ENCODE peak calls at places on chromosome 19, in five cellular contexts. B is thoracic aorta; Z is naive thymus-derived CD4-positive, alpha-beta T cell; S is hepatocyte; H is cardiac muscle cell. L is an unnamed sample. For H3K4me1 and H3K9me3, the result is how much of the 10 kb centered on the place peaks cover.

GRCh38 chr19:44315883-44316282 is 11.1 kb upstream of the ZNF235 start:
- DNase-seq in B (no peak), H (no peak), Z (no peak), S (no peak), L (no peak)

GRCh38 chr19:45779231-45780145 is 2.8 kb downstream of the DMPK start:
- DNase-seq in B (peak), Z (peak), S (peak), H (peak), L (peak)

GRCh38 chr19:5354403-5354802 is 13.8 kb upstream of the PTPRS start:
- DNase-seq in H (no peak), B (no peak), S (no peak), Z (no peak), L (no peak)

GRCh38 chr19:54245936-54246335 is 3.3 kb upstream of the LILRA6 start:
- DNase-seq in S (no peak), H (no peak), Z (no peak), B (no peak), L (no peak)

GRCh38 chr19:17610384-17610783 is 54.9 kb downstream of the COLGALT1 start:
- DNase-seq in Z (no peak), B (no peak), S (no peak), H (no peak), L (no peak)

GRCh38 chr19:1811942-1812425 is at the start of gene ATP8B3:
- DNase-seq in Z (no peak), H (no peak), S (no peak), B (no peak), L (no peak)

GRCh38 chr19:38551450-38551813 is 66.3 kb downstream of the MAP4K1 start:
- DNase-seq in B (no peak), S (no peak), H (no peak), Z (no peak), L (no peak)

GRCh38 chr19:39237200-39238184 is 7.3 kb downstream of the IFNL3 start:
- DNase-seq in S (peak), B (no peak), Z (peak), H (peak), L (no peak)

GRCh38 chr19:38264486-38265212 is at the start of gene SPINT2:
- DNase-seq in Z (no peak), S (no peak), B (no peak), H (peak), L (peak)

GRCh38 chr19:39839678-39840327 is 5.8 kb upstream of the DYRK1B start:
- DNase-seq in Z (no peak), B (no peak), H (no peak), S (no peak), L (peak)

GRCh38 chr19:41753159-41753558 is 2.2 kb upstream of the CEACAM6 start:
- DNase-seq in S (peak), Z (peak), B (no peak), H (no peak), L (no peak)

GRCh38 chr19:49056101-49056901 is 1.2 kb downstream of the CGB7 start:
- DNase-seq in H (peak), S (peak), Z (peak), B (no peak), L (peak)

GRCh38 chr19:16458391-16459128 is 13.2 kb downstream of the EPS15L1 start:
- DNase-seq in H (no peak), S (no peak), Z (no peak), B (no peak), L (no peak)
- H3K4me1 ChIP-seq in H (under half), S (under half), Z (under half), B (under half), L (under half)

DNA sequence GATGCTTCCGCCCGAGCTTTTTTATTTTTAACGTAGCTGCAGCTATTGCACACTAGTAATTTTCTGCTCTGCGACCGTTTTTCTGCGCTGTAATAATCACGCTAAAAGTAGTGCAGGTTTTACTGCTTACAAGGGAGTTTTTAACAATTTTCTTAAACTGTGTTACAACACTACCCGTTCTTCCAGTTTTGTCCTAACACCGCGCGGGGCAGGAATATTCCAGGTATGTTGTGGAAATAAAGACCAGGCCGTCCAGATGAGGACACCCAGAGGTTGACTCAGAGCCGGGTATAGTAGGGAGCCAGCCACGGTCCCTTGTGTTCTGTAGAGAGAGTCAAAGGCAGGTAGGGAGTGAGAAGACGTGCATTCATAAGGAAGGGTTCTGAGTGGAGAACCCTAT is 21.7 kb downstream of the ZNF274 start:
- DNase-seq in H (no peak), B (no peak), S (no peak), Z (no peak), L (no peak)
- H3K9me3 ChIP-seq in H (under half), B (half or more), S (half or more), Z (under half), L (half or more)

DNA sequence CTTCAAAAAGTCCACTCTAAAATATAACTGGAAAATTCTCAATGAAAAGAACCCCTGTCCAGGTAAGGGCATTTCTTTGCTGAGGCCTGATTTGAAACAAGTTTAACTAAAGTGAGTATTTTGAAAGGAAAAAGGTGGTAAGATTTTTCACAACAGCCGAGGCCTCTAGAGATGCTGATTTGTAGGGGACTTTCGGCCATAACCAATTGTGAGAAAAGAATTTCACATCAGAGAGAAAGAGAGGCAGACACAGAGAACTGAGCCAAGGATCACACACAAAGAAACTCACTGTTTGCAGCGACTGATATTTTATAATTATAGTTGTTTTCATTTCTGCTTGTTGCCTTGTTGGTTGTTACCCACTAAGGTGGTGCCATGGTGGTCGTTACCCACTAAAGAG is 24.4 kb downstream of the MBD3L2B start:
- DNase-seq in B (no peak), Z (no peak), S (no peak), H (no peak), L (no peak)
- H3K4me1 ChIP-seq in B (under half), Z (under half), S (under half), H (under half), L (under half)

DNA sequence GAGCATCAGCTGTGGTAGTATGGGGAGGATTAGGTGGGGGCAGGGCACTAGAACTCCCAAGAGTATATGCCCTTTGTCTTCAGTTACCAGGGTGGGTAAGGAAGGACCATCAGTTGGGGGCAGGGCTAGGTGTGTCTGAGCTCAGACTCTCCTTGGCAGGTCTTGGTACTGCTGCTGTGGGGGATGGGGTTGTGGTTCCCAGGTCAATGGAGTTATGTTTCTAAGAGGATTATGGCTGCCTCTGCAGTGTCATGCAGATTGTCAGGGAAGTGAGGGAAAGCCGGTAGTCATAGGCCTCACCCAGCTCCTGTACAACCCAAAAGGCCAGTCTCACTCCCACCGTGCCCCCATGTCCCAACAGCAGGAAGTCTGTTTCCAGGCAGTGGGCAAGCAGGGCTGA is 8.8 kb upstream of the ZNF578 start:
- DNase-seq in B (no peak), H (no peak), Z (no peak), S (no peak), L (no peak)
- H3K9me3 ChIP-seq in B (under half), H (under half), Z (under half), S (under half), L (under half)

GRCh38 chr19:8397746-8398721 is 7.9 kb downstream of the RAB11B start:
- DNase-seq in B (no peak), Z (no peak), H (no peak), S (no peak), L (no peak)
- H3K4me1 ChIP-seq in B (under half), Z (under half), H (under half), S (under half), L (under half)

GRCh38 chr19:27774827-27775226 is 1438.1 kb downstream of the UQCRFS1 start:
- DNase-seq in B (no peak), Z (no peak), H (no peak), S (no peak), L (no peak)
- H3K9me3 ChIP-seq in B (half or more), Z (under half), H (under half), S (under half), L (under half)